ENCODE peak calls at places on chromosome 22, in five cellular contexts. T, Z, A, U and M are unnamed samples.
A peak's percentile ranks its signal among the peaks of the same experiment; 100 is the strongest.

GRCh38 chr22:35783943-35784614 is 66.4 kb downstream of the APOL5 start:
- DNase-seq in T (no peak), Z (no peak), A (no peak), U (no peak), M (no peak)

GRCh38 chr22:29344137-29344536 is 28.6 kb upstream of the RASL10A start:
- DNase-seq in T (no peak), Z (no peak), A (no peak), U (no peak), M (no peak)

GRCh38 chr22:37328017-37328416 is 45.7 kb downstream of the CYTH4 start:
- DNase-seq in T (no peak), Z (no peak), A (no peak), U (no peak), M (no peak)

GRCh38 chr22:21074092-21074715 is 28.5 kb downstream of the LRRC74B start:
- DNase-seq in T (no peak), Z (no peak), A (no peak), U (no peak), M (no peak)

GRCh38 chr22:42680648-42681047 is 31.5 kb upstream of the CYB5R3 start:
- DNase-seq in T (no peak), Z (no peak), A (no peak), U (no peak), M (no peak)

GRCh38 chr22:43796567-43796966 is 15.5 kb downstream of the EFCAB6 start:
- DNase-seq in T (peak; percentile 17), Z (no peak), A (no peak), U (peak; percentile 23), M (no peak)

GRCh38 chr22:46905415-46905814 is 143.0 kb downstream of the TBC1D22A start:
- DNase-seq in T (no peak), Z (no peak), A (no peak), U (peak; percentile 82), M (no peak)

GRCh38 chr22:25365491-25366261 is 146.2 kb downstream of the CRYBB2 start:
- DNase-seq in T (no peak), Z (no peak), A (no peak), U (no peak), M (no peak)

GRCh38 chr22:24819941-24820461 is 14.0 kb downstream of the SGSM1 start:
- DNase-seq in T (no peak), Z (no peak), A (no peak), U (no peak), M (no peak)